ENCODE peak calls at places on chromosomes 11 and 22, in nine cellular contexts. One of them, this sample, is unnamed.

GRCh38 chr11:87421422-87421821 is 383.7 kb downstream of the TMEM135 start:
- DNase-seq in dermis blood vessel endothelial cell: peak; percentile 96
- DNase-seq in EL: peak; percentile 86
- DNase-seq in HFF-Myc: peak; percentile 84
- DNase-seq in activated T-cell treated with anti-CD3 and anti-CD28 coated beads, Interleukin-2, amount 50 U/mL, for 4 hours: no peak
- DNase-seq in RWPE1: peak; percentile 56
- DNase-seq in stimulated activated CD4-positive, alpha-beta T cell treated with anti-CD3 and anti-CD28 coated beads, Interleukin-12 subunit alpha, Interleukin-12 subunit beta, amount 100 ng/mL, for 24 hours: peak; percentile 2
- DNase-seq in activated naive CD4-positive, alpha-beta T cell treated with anti-CD3 and anti-CD28 coated beads for 36 hours: peak; percentile 38
- DNase-seq in stimulated activated CD8-positive, alpha-beta memory T cell treated with anti-CD3 and anti-CD28 coated beads, Interleukin-2, amount 100 ng/mL, for 48 hours: no peak
- DNase-seq in this sample: peak; percentile 88

GRCh38 chr22:47173535-47174021 is 411.1 kb downstream of the TBC1D22A start:
- DNase-seq in dermis blood vessel endothelial cell: no peak
- DNase-seq in EL: no peak
- DNase-seq in HFF-Myc: no peak
- DNase-seq in activated T-cell treated with anti-CD3 and anti-CD28 coated beads, Interleukin-2, amount 50 U/mL, for 4 hours: peak; percentile 2
- DNase-seq in RWPE1: no peak
- DNase-seq in stimulated activated CD4-positive, alpha-beta T cell treated with anti-CD3 and anti-CD28 coated beads, Interleukin-12 subunit alpha, Interleukin-12 subunit beta, amount 100 ng/mL, for 24 hours: no peak
- DNase-seq in activated naive CD4-positive, alpha-beta T cell treated with anti-CD3 and anti-CD28 coated beads for 36 hours: no peak
- DNase-seq in stimulated activated CD8-positive, alpha-beta memory T cell treated with anti-CD3 and anti-CD28 coated beads, Interleukin-2, amount 100 ng/mL, for 48 hours: no peak
- DNase-seq in this sample: no peak

GRCh38 chr11:92240946-92241345 is 16.3 kb downstream of the FAT3 start:
- DNase-seq in dermis blood vessel endothelial cell: no peak
- DNase-seq in EL: no peak
- DNase-seq in HFF-Myc: no peak
- DNase-seq in activated T-cell treated with anti-CD3 and anti-CD28 coated beads, Interleukin-2, amount 50 U/mL, for 4 hours: no peak
- DNase-seq in RWPE1: no peak
- DNase-seq in stimulated activated CD4-positive, alpha-beta T cell treated with anti-CD3 and anti-CD28 coated beads, Interleukin-12 subunit alpha, Interleukin-12 subunit beta, amount 100 ng/mL, for 24 hours: no peak
- DNase-seq in activated naive CD4-positive, alpha-beta T cell treated with anti-CD3 and anti-CD28 coated beads for 36 hours: no peak
- DNase-seq in stimulated activated CD8-positive, alpha-beta memory T cell treated with anti-CD3 and anti-CD28 coated beads, Interleukin-2, amount 100 ng/mL, for 48 hours: no peak
- DNase-seq in this sample: no peak

GRCh38 chr11:121487191-121487590 is 34.4 kb upstream of the SORL1-AS1 start:
- DNase-seq in dermis blood vessel endothelial cell: no peak
- DNase-seq in EL: no peak
- DNase-seq in HFF-Myc: no peak
- DNase-seq in activated T-cell treated with anti-CD3 and anti-CD28 coated beads, Interleukin-2, amount 50 U/mL, for 4 hours: no peak
- DNase-seq in RWPE1: no peak
- DNase-seq in stimulated activated CD4-positive, alpha-beta T cell treated with anti-CD3 and anti-CD28 coated beads, Interleukin-12 subunit alpha, Interleukin-12 subunit beta, amount 100 ng/mL, for 24 hours: no peak
- DNase-seq in activated naive CD4-positive, alpha-beta T cell treated with anti-CD3 and anti-CD28 coated beads for 36 hours: no peak
- DNase-seq in stimulated activated CD8-positive, alpha-beta memory T cell treated with anti-CD3 and anti-CD28 coated beads, Interleukin-2, amount 100 ng/mL, for 48 hours: no peak
- DNase-seq in this sample: no peak

GRCh38 chr11:80783561-80783960 is 1342.7 kb upstream of the TENM4 start:
- DNase-seq in dermis blood vessel endothelial cell: no peak
- DNase-seq in EL: no peak
- DNase-seq in HFF-Myc: no peak
- DNase-seq in activated T-cell treated with anti-CD3 and anti-CD28 coated beads, Interleukin-2, amount 50 U/mL, for 4 hours: no peak
- DNase-seq in RWPE1: no peak
- DNase-seq in stimulated activated CD4-positive, alpha-beta T cell treated with anti-CD3 and anti-CD28 coated beads, Interleukin-12 subunit alpha, Interleukin-12 subunit beta, amount 100 ng/mL, for 24 hours: no peak
- DNase-seq in activated naive CD4-positive, alpha-beta T cell treated with anti-CD3 and anti-CD28 coated beads for 36 hours: no peak
- DNase-seq in stimulated activated CD8-positive, alpha-beta memory T cell treated with anti-CD3 and anti-CD28 coated beads, Interleukin-2, amount 100 ng/mL, for 48 hours: no peak
- DNase-seq in this sample: no peak

GRCh38 chr11:40292636-40293585 is 1166.5 kb downstream of the LRRC4C start:
- DNase-seq in dermis blood vessel endothelial cell: no peak
- DNase-seq in EL: no peak
- DNase-seq in HFF-Myc: no peak
- DNase-seq in activated T-cell treated with anti-CD3 and anti-CD28 coated beads, Interleukin-2, amount 50 U/mL, for 4 hours: no peak
- DNase-seq in RWPE1: peak; percentile 10
- DNase-seq in stimulated activated CD4-positive, alpha-beta T cell treated with anti-CD3 and anti-CD28 coated beads, Interleukin-12 subunit alpha, Interleukin-12 subunit beta, amount 100 ng/mL, for 24 hours: no peak
- DNase-seq in activated naive CD4-positive, alpha-beta T cell treated with anti-CD3 and anti-CD28 coated beads for 36 hours: no peak
- DNase-seq in stimulated activated CD8-positive, alpha-beta memory T cell treated with anti-CD3 and anti-CD28 coated beads, Interleukin-2, amount 100 ng/mL, for 48 hours: no peak
- DNase-seq in this sample: no peak

GRCh38 chr11:12270215-12270797 is 107.1 kb upstream of the PARVA start:
- DNase-seq in dermis blood vessel endothelial cell: peak; percentile 38
- DNase-seq in EL: no peak
- DNase-seq in HFF-Myc: no peak
- DNase-seq in activated T-cell treated with anti-CD3 and anti-CD28 coated beads, Interleukin-2, amount 50 U/mL, for 4 hours: no peak
- DNase-seq in RWPE1: no peak
- DNase-seq in stimulated activated CD4-positive, alpha-beta T cell treated with anti-CD3 and anti-CD28 coated beads, Interleukin-12 subunit alpha, Interleukin-12 subunit beta, amount 100 ng/mL, for 24 hours: no peak
- DNase-seq in activated naive CD4-positive, alpha-beta T cell treated with anti-CD3 and anti-CD28 coated beads for 36 hours: no peak
- DNase-seq in stimulated activated CD8-positive, alpha-beta memory T cell treated with anti-CD3 and anti-CD28 coated beads, Interleukin-2, amount 100 ng/mL, for 48 hours: no peak
- DNase-seq in this sample: no peak

GRCh38 chr11:23233075-23233474 is 372.8 kb upstream of the CCDC179 start:
- DNase-seq in dermis blood vessel endothelial cell: peak; percentile 1
- DNase-seq in EL: peak; percentile 59
- DNase-seq in HFF-Myc: peak; percentile 24
- DNase-seq in activated T-cell treated with anti-CD3 and anti-CD28 coated beads, Interleukin-2, amount 50 U/mL, for 4 hours: no peak
- DNase-seq in RWPE1: no peak
- DNase-seq in stimulated activated CD4-positive, alpha-beta T cell treated with anti-CD3 and anti-CD28 coated beads, Interleukin-12 subunit alpha, Interleukin-12 subunit beta, amount 100 ng/mL, for 24 hours: no peak
- DNase-seq in activated naive CD4-positive, alpha-beta T cell treated with anti-CD3 and anti-CD28 coated beads for 36 hours: no peak
- DNase-seq in stimulated activated CD8-positive, alpha-beta memory T cell treated with anti-CD3 and anti-CD28 coated beads, Interleukin-2, amount 100 ng/mL, for 48 hours: no peak
- DNase-seq in this sample: peak; percentile 24

GRCh38 chr22:49099496-49100124 is 728.1 kb downstream of the BRD1 start:
- DNase-seq in dermis blood vessel endothelial cell: no peak
- DNase-seq in EL: no peak
- DNase-seq in HFF-Myc: no peak
- DNase-seq in activated T-cell treated with anti-CD3 and anti-CD28 coated beads, Interleukin-2, amount 50 U/mL, for 4 hours: no peak
- DNase-seq in RWPE1: no peak
- DNase-seq in stimulated activated CD4-positive, alpha-beta T cell treated with anti-CD3 and anti-CD28 coated beads, Interleukin-12 subunit alpha, Interleukin-12 subunit beta, amount 100 ng/mL, for 24 hours: no peak
- DNase-seq in activated naive CD4-positive, alpha-beta T cell treated with anti-CD3 and anti-CD28 coated beads for 36 hours: no peak
- DNase-seq in stimulated activated CD8-positive, alpha-beta memory T cell treated with anti-CD3 and anti-CD28 coated beads, Interleukin-2, amount 100 ng/mL, for 48 hours: no peak
- DNase-seq in this sample: no peak

GRCh38 chr11:75263944-75264349 is 23.4 kb downstream of the TPBGL start:
- DNase-seq in dermis blood vessel endothelial cell: peak; percentile 38
- DNase-seq in EL: no peak
- DNase-seq in HFF-Myc: no peak
- DNase-seq in activated T-cell treated with anti-CD3 and anti-CD28 coated beads, Interleukin-2, amount 50 U/mL, for 4 hours: no peak
- DNase-seq in RWPE1: no peak
- DNase-seq in stimulated activated CD4-positive, alpha-beta T cell treated with anti-CD3 and anti-CD28 coated beads, Interleukin-12 subunit alpha, Interleukin-12 subunit beta, amount 100 ng/mL, for 24 hours: no peak
- DNase-seq in activated naive CD4-positive, alpha-beta T cell treated with anti-CD3 and anti-CD28 coated beads for 36 hours: peak; percentile 62
- DNase-seq in stimulated activated CD8-positive, alpha-beta memory T cell treated with anti-CD3 and anti-CD28 coated beads, Interleukin-2, amount 100 ng/mL, for 48 hours: no peak
- DNase-seq in this sample: no peak

GRCh38 chr11:106585061-106585460 is 433.2 kb downstream of the GUCY1A2 start:
- DNase-seq in dermis blood vessel endothelial cell: peak; percentile 32
- DNase-seq in EL: peak; percentile 41
- DNase-seq in HFF-Myc: peak; percentile 4
- DNase-seq in activated T-cell treated with anti-CD3 and anti-CD28 coated beads, Interleukin-2, amount 50 U/mL, for 4 hours: no peak
- DNase-seq in RWPE1: no peak
- DNase-seq in stimulated activated CD4-positive, alpha-beta T cell treated with anti-CD3 and anti-CD28 coated beads, Interleukin-12 subunit alpha, Interleukin-12 subunit beta, amount 100 ng/mL, for 24 hours: no peak
- DNase-seq in activated naive CD4-positive, alpha-beta T cell treated with anti-CD3 and anti-CD28 coated beads for 36 hours: no peak
- DNase-seq in stimulated activated CD8-positive, alpha-beta memory T cell treated with anti-CD3 and anti-CD28 coated beads, Interleukin-2, amount 100 ng/mL, for 48 hours: no peak
- DNase-seq in this sample: peak; percentile 8

GRCh38 chr11:61609970-61610347 is 29.1 kb upstream of the SYT7 start:
- DNase-seq in dermis blood vessel endothelial cell: no peak
- DNase-seq in EL: no peak
- DNase-seq in HFF-Myc: no peak
- DNase-seq in activated T-cell treated with anti-CD3 and anti-CD28 coated beads, Interleukin-2, amount 50 U/mL, for 4 hours: no peak
- DNase-seq in RWPE1: no peak
- DNase-seq in stimulated activated CD4-positive, alpha-beta T cell treated with anti-CD3 and anti-CD28 coated beads, Interleukin-12 subunit alpha, Interleukin-12 subunit beta, amount 100 ng/mL, for 24 hours: no peak
- DNase-seq in activated naive CD4-positive, alpha-beta T cell treated with anti-CD3 and anti-CD28 coated beads for 36 hours: no peak
- DNase-seq in stimulated activated CD8-positive, alpha-beta memory T cell treated with anti-CD3 and anti-CD28 coated beads, Interleukin-2, amount 100 ng/mL, for 48 hours: no peak
- DNase-seq in this sample: no peak

GRCh38 chr11:68282141-68282860 is 10.5 kb upstream of the C11orf24 start:
- DNase-seq in dermis blood vessel endothelial cell: no peak
- DNase-seq in EL: no peak
- DNase-seq in HFF-Myc: no peak
- DNase-seq in activated T-cell treated with anti-CD3 and anti-CD28 coated beads, Interleukin-2, amount 50 U/mL, for 4 hours: no peak
- DNase-seq in RWPE1: peak; percentile 22
- DNase-seq in stimulated activated CD4-positive, alpha-beta T cell treated with anti-CD3 and anti-CD28 coated beads, Interleukin-12 subunit alpha, Interleukin-12 subunit beta, amount 100 ng/mL, for 24 hours: peak; percentile 34
- DNase-seq in activated naive CD4-positive, alpha-beta T cell treated with anti-CD3 and anti-CD28 coated beads for 36 hours: peak; percentile 83
- DNase-seq in stimulated activated CD8-positive, alpha-beta memory T cell treated with anti-CD3 and anti-CD28 coated beads, Interleukin-2, amount 100 ng/mL, for 48 hours: peak; percentile 17
- DNase-seq in this sample: no peak

GRCh38 chr11:62088331-62088933 is 35.4 kb upstream of the INCENP start:
- DNase-seq in dermis blood vessel endothelial cell: no peak
- DNase-seq in EL: no peak
- DNase-seq in HFF-Myc: no peak
- DNase-seq in activated T-cell treated with anti-CD3 and anti-CD28 coated beads, Interleukin-2, amount 50 U/mL, for 4 hours: no peak
- DNase-seq in RWPE1: no peak
- DNase-seq in stimulated activated CD4-positive, alpha-beta T cell treated with anti-CD3 and anti-CD28 coated beads, Interleukin-12 subunit alpha, Interleukin-12 subunit beta, amount 100 ng/mL, for 24 hours: no peak
- DNase-seq in activated naive CD4-positive, alpha-beta T cell treated with anti-CD3 and anti-CD28 coated beads for 36 hours: no peak
- DNase-seq in stimulated activated CD8-positive, alpha-beta memory T cell treated with anti-CD3 and anti-CD28 coated beads, Interleukin-2, amount 100 ng/mL, for 48 hours: no peak
- DNase-seq in this sample: no peak

GRCh38 chr11:133955091-133955846 is 1.5 kb downstream of the IGSF9B start:
- DNase-seq in dermis blood vessel endothelial cell: no peak
- DNase-seq in EL: no peak
- DNase-seq in HFF-Myc: no peak
- DNase-seq in activated T-cell treated with anti-CD3 and anti-CD28 coated beads, Interleukin-2, amount 50 U/mL, for 4 hours: peak; percentile 34
- DNase-seq in RWPE1: no peak
- DNase-seq in stimulated activated CD4-positive, alpha-beta T cell treated with anti-CD3 and anti-CD28 coated beads, Interleukin-12 subunit alpha, Interleukin-12 subunit beta, amount 100 ng/mL, for 24 hours: no peak
- DNase-seq in activated naive CD4-positive, alpha-beta T cell treated with anti-CD3 and anti-CD28 coated beads for 36 hours: peak; percentile 76
- DNase-seq in stimulated activated CD8-positive, alpha-beta memory T cell treated with anti-CD3 and anti-CD28 coated beads, Interleukin-2, amount 100 ng/mL, for 48 hours: no peak
- DNase-seq in this sample: no peak

GRCh38 chr11:3710485-3711259 is 39.5 kb upstream of the CHRNA10 start:
- DNase-seq in dermis blood vessel endothelial cell: no peak
- DNase-seq in EL: peak; percentile 13
- DNase-seq in HFF-Myc: no peak
- DNase-seq in activated T-cell treated with anti-CD3 and anti-CD28 coated beads, Interleukin-2, amount 50 U/mL, for 4 hours: no peak
- DNase-seq in RWPE1: no peak
- DNase-seq in stimulated activated CD4-positive, alpha-beta T cell treated with anti-CD3 and anti-CD28 coated beads, Interleukin-12 subunit alpha, Interleukin-12 subunit beta, amount 100 ng/mL, for 24 hours: no peak
- DNase-seq in activated naive CD4-positive, alpha-beta T cell treated with anti-CD3 and anti-CD28 coated beads for 36 hours: no peak
- DNase-seq in stimulated activated CD8-positive, alpha-beta memory T cell treated with anti-CD3 and anti-CD28 coated beads, Interleukin-2, amount 100 ng/mL, for 48 hours: no peak
- DNase-seq in this sample: no peak

GRCh38 chr22:23398701-23399366 is 181.3 kb downstream of the IGLL1 start:
- DNase-seq in dermis blood vessel endothelial cell: no peak
- DNase-seq in EL: no peak
- DNase-seq in HFF-Myc: no peak
- DNase-seq in activated T-cell treated with anti-CD3 and anti-CD28 coated beads, Interleukin-2, amount 50 U/mL, for 4 hours: no peak
- DNase-seq in RWPE1: no peak
- DNase-seq in stimulated activated CD4-positive, alpha-beta T cell treated with anti-CD3 and anti-CD28 coated beads, Interleukin-12 subunit alpha, Interleukin-12 subunit beta, amount 100 ng/mL, for 24 hours: no peak
- DNase-seq in activated naive CD4-positive, alpha-beta T cell treated with anti-CD3 and anti-CD28 coated beads for 36 hours: no peak
- DNase-seq in stimulated activated CD8-positive, alpha-beta memory T cell treated with anti-CD3 and anti-CD28 coated beads, Interleukin-2, amount 100 ng/mL, for 48 hours: no peak
- DNase-seq in this sample: no peak